ENCODE peak calls at places on chromosomes 2 and 18, in six cellular contexts. L is HepG2, C is A549, J is K562, Z is GM12878, I is endothelial cell of umbilical vein. H is an unnamed sample.

GRCh38 chr18:74226156-74226555 is 65.6 kb downstream of the CYB5A start:
- DNase-seq in I (no peak), C (no peak), Z (no peak), L (no peak), J (no peak), H (no peak)

GRCh38 chr2:118197011-118197695 is 108.9 kb downstream of the INSIG2 start:
- DNase-seq in C (no peak), L (no peak), I (peak; percentile 24), Z (no peak), J (peak; percentile 27), H (peak; percentile 12)

GRCh38 chr2:31828891-31829290 is 181.9 kb downstream of the MEMO1 start:
- DNase-seq in C (no peak), J (no peak), I (no peak), Z (no peak), L (no peak), H (no peak)

GRCh38 chr2:85156141-85156540 is 22.9 kb downstream of the TCF7L1 start:
- DNase-seq in C (no peak), Z (no peak), L (no peak), J (no peak), I (peak; percentile 52), H (no peak)

GRCh38 chr2:46925444-46926351 is 10.1 kb upstream of the MCFD2 start:
- DNase-seq in Z (no peak), L (no peak), I (no peak), C (no peak), J (no peak), H (no peak)

GRCh38 chr2:21276163-21276562 is 152.4 kb downstream of the TDRD15 start:
- DNase-seq in Z (no peak), L (no peak), I (no peak), C (no peak), J (no peak), H (no peak)

GRCh38 chr18:77248873-77249582 is 620 bp upstream of the GALR1 start:
- DNase-seq in Z (no peak), I (no peak), C (no peak), J (no peak), L (no peak), H (no peak)

GRCh38 chr2:96423281-96423680 is 81.9 kb downstream of the NEURL3 start:
- DNase-seq in J (no peak), Z (no peak), C (no peak), I (no peak), L (no peak), H (no peak)

GRCh38 chr18:71398530-71398929 is 1109.7 kb downstream of the SOCS6 start:
- DNase-seq in J (no peak), I (peak; percentile 35), C (no peak), Z (no peak), L (peak; percentile 1), H (peak; percentile 40)

GRCh38 chr2:240467149-240467642 is 31.7 kb downstream of the GPC1 start:
- DNase-seq in L (no peak), C (no peak), I (no peak), J (no peak), Z (no peak), H (no peak)

GRCh38 chr18:55743133-55743532 is 155.1 kb upstream of the TCF4 start:
- DNase-seq in J (no peak), L (no peak), I (no peak), Z (no peak), C (no peak), H (no peak)

GRCh38 chr2:110106642-110107041 is 9.0 kb downstream of the MALL start:
- DNase-seq in J (no peak), I (peak; percentile 68), Z (no peak), C (peak; percentile 58), L (no peak), H (peak; percentile 54)

GRCh38 chr2:28390857-28391563 is 1.6 kb upstream of the FOSL2 start:
- DNase-seq in J (peak; percentile 52), Z (no peak), L (no peak), I (peak; percentile 89), C (peak; percentile 72), H (no peak)

GRCh38 chr2:174009488-174010223 is 44.5 kb upstream of the SP3 start:
- DNase-seq in L (no peak), Z (no peak), C (no peak), I (peak; percentile 68), J (no peak), H (no peak)

GRCh38 chr18:13813271-13813849 is 10.6 kb upstream of the MC5R start:
- DNase-seq in Z (no peak), I (peak; percentile 74), L (peak; percentile 54), J (peak; percentile 59), C (peak; percentile 53), H (peak; percentile 65)

GRCh38 chr2:6506311-6507258 is 359.1 kb downstream of the CMPK2 start:
- DNase-seq in L (no peak), Z (no peak), I (no peak), J (no peak), C (no peak), H (no peak)

GRCh38 chr2:147389218-147389617 is 455.6 kb upstream of the ACVR2A start:
- DNase-seq in Z (no peak), C (no peak), J (no peak), I (no peak), L (no peak), H (no peak)

GRCh38 chr18:56517181-56517580 is 121.2 kb downstream of the TXNL1 start:
- DNase-seq in J (no peak), C (no peak), Z (no peak), I (no peak), L (no peak), H (no peak)

GRCh38 chr2:45595724-45596435 is 15.2 kb downstream of the SRBD1 start:
- DNase-seq in I (peak; percentile 56), J (no peak), L (no peak), C (no peak), Z (no peak), H (no peak)

GRCh38 chr2:97788986-97789644 is 75.7 kb downstream of the ZAP70 start:
- DNase-seq in I (no peak), Z (no peak), J (no peak), L (no peak), C (no peak), H (no peak)

GRCh38 chr18:62644773-62645172 is 70.6 kb upstream of the PHLPP1 start:
- DNase-seq in C (no peak), L (no peak), I (no peak), J (no peak), Z (no peak), H (no peak)

GRCh38 chr18:61669320-61669719 is 223.5 kb downstream of the RNF152 start:
- DNase-seq in Z (no peak), C (no peak), I (no peak), J (no peak), L (no peak), H (no peak)

GRCh38 chr2:181123798-181124217 is 143.4 kb downstream of the UBE2E3 start:
- DNase-seq in Z (peak; percentile 53), C (no peak), J (no peak), I (peak; percentile 45), L (no peak), H (peak; percentile 86)

GRCh38 chr2:20103514-20103913 is 52.1 kb upstream of the LAPTM4A start:
- DNase-seq in L (peak; percentile 65), J (no peak), I (no peak), Z (no peak), C (peak; percentile 39), H (peak; percentile 67)

GRCh38 chr2:152635635-152636298 is 81.5 kb downstream of the PRPF40A start:
- DNase-seq in J (peak; percentile 73), C (peak; percentile 46), Z (no peak), I (peak; percentile 58), L (peak; percentile 76), H (peak; percentile 75)

GRCh38 chr2:161308178-161308955 is at the start of gene PSMD14:
- DNase-seq in I (peak; percentile 95), J (peak; percentile 98), C (peak; percentile 59), Z (peak; percentile 63), L (peak; percentile 95), H (peak; percentile 98)
- TF ChIP-seq POLR2A in I (peak; percentile 96), J (peak; percentile 97), C (peak; percentile 91), Z (peak; percentile 95), L (peak; percentile 97), H (peak; percentile 61)

DNA sequence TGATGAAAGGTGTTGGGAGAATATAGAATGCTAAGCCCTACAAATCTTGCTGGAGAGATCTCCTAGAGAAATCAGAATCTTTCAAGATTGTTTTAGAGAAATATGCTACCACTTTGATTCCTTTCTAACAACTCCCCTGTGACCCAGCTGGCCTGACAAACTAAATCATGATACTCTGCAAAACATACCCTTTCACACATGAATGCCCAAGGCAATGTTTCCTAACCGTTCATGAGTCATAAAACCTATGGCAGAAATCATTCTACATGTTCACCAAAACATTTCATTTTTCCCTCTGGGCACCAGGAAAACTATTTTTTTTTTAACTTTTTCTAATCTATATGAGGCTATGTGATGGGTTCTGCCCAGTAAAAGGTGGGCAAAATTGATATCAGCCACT is 77.8 kb upstream of the SETBP1 start:
- DNase-seq in C (no peak), J (no peak), I (no peak), L (no peak), Z (no peak), H (no peak)
- TF ChIP-seq MAX in C (no peak), J (no peak), I (no peak), L (no peak), Z (no peak), H (no peak)

DNA sequence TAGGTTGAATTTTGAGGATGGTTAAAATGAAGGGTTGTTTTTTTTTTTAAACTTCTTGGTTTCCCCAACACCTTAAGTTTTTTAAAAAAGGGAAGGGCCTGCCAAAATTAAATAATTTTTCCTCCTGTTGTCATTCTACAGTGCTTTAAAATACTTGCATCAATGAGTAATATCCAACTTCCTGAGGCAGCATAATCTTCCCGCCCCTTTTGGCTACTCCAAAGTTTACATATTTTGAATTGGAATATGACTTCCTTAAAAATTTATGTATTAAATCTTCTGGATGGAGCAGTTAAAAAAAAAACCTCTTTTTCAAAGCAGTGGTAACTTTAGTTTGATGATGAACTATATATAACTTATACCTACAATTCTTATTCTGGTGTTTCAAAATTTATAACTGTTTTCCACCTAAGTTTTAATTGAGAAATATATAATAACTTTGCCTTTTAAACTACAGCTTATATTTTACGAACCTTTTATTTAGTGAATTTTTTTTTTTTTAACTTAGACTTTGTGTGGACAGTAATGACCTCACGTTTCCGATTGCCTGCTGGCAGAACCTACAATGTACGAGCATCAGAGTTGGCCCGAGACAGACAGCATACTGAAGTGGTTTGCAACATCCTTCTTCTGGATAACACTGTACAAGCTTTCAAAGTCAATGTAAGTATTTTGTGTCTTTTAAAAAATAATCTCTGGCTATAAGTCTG is 49.8 kb downstream of the PTPN4 start:
- DNase-seq in I (peak; percentile 88), Z (no peak), L (no peak), J (no peak), C (no peak), H (no peak)
- TF ChIP-seq MYC in I (no peak), Z (no peak), L (no peak), J (no peak), C (no peak), H (no peak)

DNA sequence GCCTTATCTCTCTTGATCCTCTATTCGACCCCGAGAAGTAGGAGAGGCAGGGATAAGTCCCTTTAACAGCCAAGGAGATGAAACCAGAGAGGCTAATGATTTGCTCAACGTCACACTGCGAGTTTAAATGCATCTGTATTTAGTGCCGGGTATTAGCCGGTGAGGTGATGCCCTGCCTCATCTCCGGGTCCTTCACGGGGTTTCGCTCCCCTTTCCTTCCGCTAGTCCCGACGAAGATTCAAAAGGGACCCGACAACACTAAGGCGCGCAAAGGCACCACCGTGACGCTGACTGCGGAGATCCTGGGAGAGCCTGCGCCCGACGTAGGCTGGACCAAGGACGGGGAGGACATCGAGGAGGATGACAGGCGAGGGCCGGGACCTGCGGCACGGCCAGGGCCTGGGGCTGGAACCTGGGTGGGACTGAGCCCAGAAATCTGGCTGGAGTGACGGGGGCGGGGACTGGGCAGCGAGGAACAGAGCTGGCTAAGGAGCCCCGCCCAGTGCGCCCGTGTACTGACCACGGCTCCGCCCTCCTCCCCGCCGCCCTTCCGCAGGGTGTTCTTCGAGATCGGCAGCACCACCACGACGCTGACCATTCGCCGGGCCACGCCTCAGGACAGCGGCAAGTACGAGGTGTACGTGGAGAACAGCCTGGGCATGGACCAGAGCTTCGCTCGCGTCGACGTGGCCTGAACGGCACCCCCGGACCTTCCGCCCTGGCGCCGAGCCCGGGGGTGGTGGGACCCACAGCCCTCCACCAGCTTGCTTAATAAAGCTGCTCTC is 1.0 kb upstream of the GMPPA start:
- DNase-seq in I (peak; percentile 78), L (peak; percentile 38), Z (no peak), C (peak; percentile 88), J (peak; percentile 89), H (peak; percentile 76)
- TF ChIP-seq POLR2A in I (peak; percentile 32), L (no peak), Z (no peak), C (peak; percentile 63), J (peak; percentile 81), H (peak; percentile 21)